ENCODE peak calls at places on chromosomes 2 and 18, in nine cellular contexts. S, W, X, Q, K, G, A, T and O are unnamed samples.

GRCh38 chr2:112773091-112773490 is 8.7 kb upstream of the CKAP2L start:
- DNase-seq in S (no peak), W (no peak), X (no peak), Q (no peak), K (no peak), G (no peak), A (no peak), T (no peak), O (no peak)

GRCh38 chr2:873027-873426 is 77.6 kb upstream of the SNTG2 start:
- DNase-seq in S (no peak), W (no peak), X (no peak), Q (no peak), K (no peak), G (no peak), A (no peak), T (no peak), O (no peak)

GRCh38 chr2:11073251-11073650 is 82.0 kb upstream of the SLC66A3 start:
- DNase-seq in S (peak), W (peak), X (peak), Q (peak), K (peak), G (no peak), A (peak), T (peak), O (peak)

GRCh38 chr2:69011611-69012157 is 1.3 kb upstream of the ANTXR1 start:
- DNase-seq in S (no peak), W (no peak), X (no peak), Q (no peak), K (no peak), G (no peak), A (no peak), T (no peak), O (no peak)

GRCh38 chr2:64348386-64349142 is 105.4 kb upstream of the LGALSL start:
- DNase-seq in S (no peak), W (no peak), X (no peak), Q (no peak), K (peak), G (no peak), A (no peak), T (peak), O (no peak)

GRCh38 chr18:42412896-42413295 is 457.9 kb downstream of the PIK3C3 start:
- DNase-seq in S (no peak), W (no peak), X (no peak), Q (no peak), K (no peak), G (peak), A (no peak), T (no peak), O (no peak)

GRCh38 chr2:234211797-234212196 is 161.3 kb downstream of the SPP2 start:
- DNase-seq in S (no peak), W (no peak), X (no peak), Q (no peak), K (no peak), G (no peak), A (no peak), T (no peak), O (no peak)

GRCh38 chr2:166333809-166334208 is 41.9 kb downstream of the SCN9A start:
- DNase-seq in S (no peak), W (no peak), X (no peak), Q (no peak), K (no peak), G (no peak), A (no peak), T (peak), O (no peak)

GRCh38 chr2:118061135-118061955 is 26.9 kb upstream of the INSIG2 start:
- DNase-seq in S (no peak), W (peak), X (no peak), Q (no peak), K (peak), G (no peak), A (no peak), T (peak), O (peak)

GRCh38 chr2:240124651-240125030 is 11.5 kb downstream of the COPS9 start:
- DNase-seq in S (no peak), W (no peak), X (peak), Q (no peak), K (no peak), G (no peak), A (peak), T (no peak), O (no peak)

GRCh38 chr2:121588357-121588756 is 57.7 kb downstream of the RNU4ATAC start:
- DNase-seq in S (no peak), W (no peak), X (no peak), Q (no peak), K (no peak), G (no peak), A (no peak), T (peak), O (no peak)

GRCh38 chr2:18412980-18413793 is 147.3 kb downstream of the RDH14 start:
- DNase-seq in S (no peak), W (no peak), X (no peak), Q (peak), K (no peak), G (no peak), A (no peak), T (no peak), O (no peak)